ENCODE peak calls at places on chromosomes 5 and 9, in ten cellular contexts. E is tibial artery; D is iPS DF 6.9; I is HCT116; P is mammary epithelial cell; W is naive thymus-derived CD4-positive, alpha-beta T cell; F is heart left ventricle; Z is lower lobe of right lung; C is cardiac muscle cell; T is kidney. J is an unnamed sample.

GRCh38 chr9:114156658-114157421 is 1.5 kb downstream of the COL27A1 start:
- DNase-seq in P (peak; percentile 63), C (peak; percentile 75), W (no peak), E (peak; percentile 84), F (peak; percentile 55), T (peak; percentile 91), D (no peak), I (no peak), Z (peak; percentile 64), J (no peak)

GRCh38 chr5:146111409-146111808 is 6.0 kb upstream of the PLAC8L1 start:
- DNase-seq in D (no peak), Z (no peak), C (peak; percentile 34), P (no peak), T (no peak), E (no peak), I (no peak), F (no peak), W (no peak), J (no peak)

GRCh38 chr5:124746916-124747769 is 704 bp upstream of the ZNF608 start:
- DNase-seq in F (peak; percentile 83), P (peak; percentile 65), T (peak; percentile 93), W (no peak), D (peak; percentile 92), I (peak; percentile 80), Z (peak; percentile 75), C (peak; percentile 96), E (peak; percentile 89), J (no peak)

GRCh38 chr9:131969469-131969989 is 110.1 kb downstream of the MED27 start:
- DNase-seq in P (no peak), D (no peak), E (no peak), T (no peak), W (no peak), C (no peak), F (no peak), I (no peak), Z (no peak), J (no peak)

GRCh38 chr5:51961154-51961562 is 577.9 kb downstream of the ISL1 start:
- DNase-seq in C (peak; percentile 13), W (no peak), E (no peak), F (no peak), T (no peak), D (no peak), Z (no peak), P (no peak), I (no peak), J (no peak)

GRCh38 chr5:158640581-158640980 is 459.1 kb downstream of the EBF1 start:
- DNase-seq in T (no peak), D (no peak), E (no peak), Z (no peak), I (no peak), C (no peak), F (no peak), P (peak; percentile 9), W (no peak), J (no peak)

GRCh38 chr5:169964247-169964646 is 16.0 kb downstream of the INSYN2B start:
- DNase-seq in E (no peak), P (no peak), C (no peak), I (no peak), D (no peak), F (no peak), W (no peak), Z (no peak), T (no peak), J (no peak)

GRCh38 chr9:16262467-16263261 is 607.8 kb downstream of the BNC2 start:
- DNase-seq in Z (no peak), W (no peak), C (no peak), P (no peak), T (no peak), F (no peak), E (no peak), I (no peak), D (no peak), J (no peak)

GRCh38 chr5:32059779-32060178 is 114.3 kb downstream of the GOLPH3 start:
- DNase-seq in E (no peak), F (no peak), T (no peak), C (no peak), Z (no peak), W (no peak), I (no peak), P (peak; percentile 94), D (no peak), J (no peak)

GRCh38 chr5:32055891-32056866 is 117.9 kb downstream of the GOLPH3 start:
- DNase-seq in Z (no peak), C (peak; percentile 17), T (no peak), W (no peak), E (no peak), P (no peak), F (no peak), D (no peak), I (no peak), J (no peak)

GRCh38 chr5:32057157-32058096 is 116.7 kb downstream of the GOLPH3 start:
- DNase-seq in C (no peak), Z (no peak), W (no peak), E (no peak), P (no peak), D (no peak), F (no peak), I (peak; percentile 15), T (no peak), J (no peak)

GRCh38 chr5:32061236-32061635 is 112.9 kb downstream of the GOLPH3 start:
- DNase-seq in C (no peak), P (no peak), E (no peak), W (no peak), I (no peak), Z (no peak), D (no peak), T (no peak), F (no peak), J (no peak)

DNA sequence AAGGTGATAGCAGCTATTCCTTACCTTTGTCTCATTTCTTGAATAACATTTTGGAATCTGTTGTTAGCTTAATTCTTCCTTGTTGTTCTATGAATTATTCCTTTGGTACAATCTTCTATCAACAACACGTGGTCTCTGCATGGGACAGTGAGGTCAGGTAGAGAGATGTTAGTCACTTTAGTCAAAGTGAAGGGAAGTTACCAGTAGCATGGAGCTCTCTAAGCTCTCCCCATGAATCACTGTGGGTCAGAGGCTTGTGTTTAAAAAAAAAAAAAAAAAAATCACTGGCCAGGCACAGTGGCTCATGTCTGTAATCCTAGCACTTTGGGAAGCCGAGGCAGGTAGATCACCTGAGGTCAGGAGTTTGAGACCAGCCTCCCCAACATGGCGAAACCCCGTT is 116.0 kb downstream of the GOLPH3 start:
- DNase-seq in Z (no peak), F (no peak), T (no peak), P (peak; percentile 68), W (no peak), I (no peak), E (no peak), C (no peak), D (no peak), J (no peak)
- H3K9me3 ChIP-seq in Z (no peaks in the 10 kb centered on the region), F (no peaks in the 10 kb centered on the region), T (no peaks in the 10 kb centered on the region), P (no peaks in the 10 kb centered on the region), W (no peaks in the 10 kb centered on the region), I (no peaks in the 10 kb centered on the region), E (no peaks in the 10 kb centered on the region), C (no peaks in the 10 kb centered on the region), D (no peaks in the 10 kb centered on the region), J (no peaks in the 10 kb centered on the region)

DNA sequence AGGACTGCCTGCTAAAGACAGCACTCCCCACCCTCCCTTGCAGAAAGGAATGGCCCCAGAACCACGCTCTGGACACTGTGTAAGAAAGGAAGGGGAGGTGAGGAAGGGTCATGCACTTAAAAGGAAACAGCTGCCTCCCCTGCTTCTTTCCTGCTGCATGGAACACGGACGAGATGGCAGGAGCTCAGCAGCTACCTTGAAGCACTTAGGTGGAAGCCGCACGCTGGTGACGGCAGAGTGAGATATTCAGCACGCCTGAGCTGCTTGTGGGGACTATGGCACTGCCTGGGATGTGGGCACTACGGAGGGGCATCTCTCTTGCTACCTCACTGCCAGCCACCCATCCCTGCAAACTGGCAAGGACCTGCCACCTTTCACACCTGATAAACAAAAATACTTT is 101.5 kb downstream of the VAV2 start:
- DNase-seq in E (no peak), C (no peak), W (no peak), T (no peak), Z (no peak), F (no peak), P (no peak), D (no peak), I (no peak), J (no peak)
- H3K4me1 ChIP-seq in E (no peaks in the 10 kb centered on the region), C (peaks cover 30% of the 10 kb centered on the region), W (no peaks in the 10 kb centered on the region), T (peaks cover 5% of the 10 kb centered on the region), Z (no peaks in the 10 kb centered on the region), F (peaks cover 7% of the 10 kb centered on the region), P (peaks cover 24% of the 10 kb centered on the region), D (peaks cover 6% of the 10 kb centered on the region), I (peaks cover 26% of the 10 kb centered on the region), J (no peaks in the 10 kb centered on the region)

GRCh38 chr9:112754578-112754977 is 4.0 kb downstream of the SNX30 start:
- DNase-seq in W (no peak), E (no peak), P (peak; percentile 81), Z (no peak), T (no peak), D (no peak), F (no peak), I (peak; percentile 49), C (no peak), J (peak; percentile 56)

GRCh38 chr9:112755059-112755458 is 4.5 kb downstream of the SNX30 start:
- DNase-seq in D (no peak), F (no peak), I (no peak), P (no peak), T (no peak), W (no peak), Z (no peak), C (no peak), E (no peak), J (no peak)

GRCh38 chr9:112755675-112756074 is 5.1 kb downstream of the SNX30 start:
- DNase-seq in W (no peak), E (no peak), P (no peak), T (no peak), I (no peak), D (no peak), F (peak; percentile 13), Z (no peak), C (no peak), J (no peak)

GRCh38 chr9:112757940-112758339 is 7.4 kb downstream of the SNX30 start:
- DNase-seq in W (no peak), E (no peak), C (no peak), I (no peak), D (no peak), F (no peak), P (no peak), Z (no peak), T (no peak), J (no peak)

DNA sequence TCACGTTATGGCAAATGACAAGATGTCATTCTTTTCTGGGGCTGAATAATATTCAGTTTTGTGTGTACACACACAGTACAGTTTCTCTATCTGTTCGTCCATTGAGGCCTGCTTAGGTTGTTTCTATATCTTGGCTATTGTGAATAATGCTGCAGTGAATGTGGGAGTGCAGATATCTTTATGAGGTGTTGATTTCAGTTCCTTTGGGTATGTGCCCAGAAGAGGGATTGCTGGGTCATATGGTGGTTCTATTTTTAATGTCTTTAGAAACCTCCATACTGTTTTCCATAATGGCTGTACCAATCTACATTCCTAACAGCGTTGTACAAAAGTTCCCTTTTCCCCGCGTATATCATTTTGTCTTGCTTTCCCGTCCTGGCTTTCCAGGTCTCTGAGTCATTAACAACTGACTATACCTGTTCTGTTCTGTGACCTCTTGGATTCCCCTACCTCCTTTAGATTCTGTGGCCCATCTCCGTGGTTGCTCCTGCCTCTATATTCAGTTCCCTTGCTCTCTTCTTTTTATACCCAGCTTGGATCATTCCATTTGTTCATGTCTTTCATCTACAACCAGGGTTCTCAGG is 6.8 kb downstream of the SNX30 start:
- DNase-seq in T (no peak), D (no peak), C (no peak), P (no peak), E (no peak), I (no peak), F (no peak), Z (no peak), W (no peak), J (no peak)
- H3K27ac ChIP-seq in T (no peak overlapping the region), D (no peak overlapping the region), C (no peak overlapping the region), P (no peak overlapping the region), E (no peak overlapping the region), I (no peak overlapping the region), F (peak overlapping the region; percentile 50), Z (no peak overlapping the region), W (no peak overlapping the region), J (no peak overlapping the region)

GRCh38 chr5:180253036-180253824 is 38.7 kb downstream of the MAPK9 start:
- DNase-seq in D (no peak), C (no peak), W (no peak), P (peak; percentile 11), F (no peak), E (no peak), T (peak; percentile 59), I (no peak), Z (no peak), J (no peak)
- H3K9me3 ChIP-seq in D (peaks cover 25% of the 10 kb centered on the region), C (peaks cover 7% of the 10 kb centered on the region), W (peaks cover 38% of the 10 kb centered on the region), P (peaks cover 82% of the 10 kb centered on the region), F (peaks cover 8% of the 10 kb centered on the region), E (peaks cover 88% of the 10 kb centered on the region), T (peaks cover 95% of the 10 kb centered on the region), I (peaks cover 33% of the 10 kb centered on the region), Z (peaks cover 94% of the 10 kb centered on the region), J (peaks cover 62% of the 10 kb centered on the region)

J was measured in CD8-positive, alpha-beta T cell.